ENCODE peak calls at places on chromosomes 4 and X, in nine cellular contexts. O is HFF-Myc, K is omental fat pad, F is heart right ventricle, V is MG63, H is A172, I is posterior vena cava, J is GM10248, T is AG10803. N is an unnamed sample.

GRCh38 chrX:368811-369562 is 17.7 kb downstream of the PPP2R3B start:
- DNase-seq in O (no peak), K (no peak), F (peak; percentile 55), V (peak; percentile 18), H (peak; percentile 76), I (no peak), J (no peak), T (peak; percentile 65), N (no peak)

GRCh38 chrX:14356401-14356800 is 172.9 kb upstream of the GLRA2 start:
- DNase-seq in O (no peak), K (no peak), F (no peak), V (no peak), H (no peak), I (no peak), J (no peak), T (peak; percentile 76), N (no peak)

GRCh38 chrX:140432328-140433025 is 72.4 kb downstream of the SOX3 start:
- DNase-seq in O (no peak), K (no peak), F (peak; percentile 21), V (peak; percentile 76), H (no peak), I (no peak), J (no peak), T (peak; percentile 75), N (no peak)

GRCh38 chr4:26346203-26346620 is 25.4 kb downstream of the RBPJ start:
- DNase-seq in O (no peak), K (no peak), F (peak; percentile 11), V (no peak), H (peak; percentile 94), I (no peak), J (no peak), T (peak; percentile 41), N (no peak)

GRCh38 chrX:13101439-13102139 is 57.2 kb upstream of the FAM9C start:
- DNase-seq in O (peak; percentile 66), K (no peak), F (peak; percentile 81), V (peak; percentile 78), H (peak; percentile 94), I (peak; percentile 89), J (no peak), T (peak; percentile 85), N (peak; percentile 90)

GRCh38 chrX:34275710-34276109 is 143.6 kb upstream of the FAM47A start:
- DNase-seq in O (no peak), K (no peak), F (no peak), V (no peak), H (no peak), I (no peak), J (no peak), T (no peak), N (no peak)

GRCh38 chr4:102308032-102308799 is 37.1 kb downstream of the SLC39A8 start:
- DNase-seq in O (no peak), K (no peak), F (no peak), V (no peak), H (no peak), I (no peak), J (no peak), T (peak; percentile 11), N (peak; percentile 30)

GRCh38 chr4:47274931-47275330 is 188.6 kb downstream of the COMMD8 start:
- DNase-seq in O (no peak), K (no peak), F (no peak), V (no peak), H (peak; percentile 13), I (no peak), J (no peak), T (no peak), N (no peak)

GRCh38 chr4:7299051-7299907 is 106.9 kb downstream of the SORCS2 start:
- DNase-seq in O (no peak), K (no peak), F (no peak), V (no peak), H (no peak), I (no peak), J (no peak), T (no peak), N (no peak)

GRCh38 chrX:118370921-118371624 is 25.2 kb downstream of the WDR44 start:
- DNase-seq in O (no peak), K (no peak), F (no peak), V (no peak), H (no peak), I (no peak), J (no peak), T (peak; percentile 57), N (no peak)

GRCh38 chr4:78155616-78156105 is 98.5 kb downstream of the FRAS1 start:
- DNase-seq in O (no peak), K (no peak), F (no peak), V (no peak), H (peak; percentile 15), I (no peak), J (no peak), T (peak; percentile 25), N (no peak)

GRCh38 chr4:123892997-123893745 is 496.6 kb downstream of the SPRY1 start:
- DNase-seq in O (no peak), K (no peak), F (no peak), V (no peak), H (no peak), I (no peak), J (no peak), T (peak; percentile 65), N (no peak)

GRCh38 chr4:142901166-142901662 is 55.1 kb upstream of the INPP4B start:
- DNase-seq in O (peak; percentile 7), K (no peak), F (no peak), V (peak; percentile 3), H (peak; percentile 6), I (no peak), J (no peak), T (no peak), N (no peak)

GRCh38 chr4:181933471-181933870 is 309.7 kb upstream of the TENM3 start:
- DNase-seq in O (no peak), K (no peak), F (no peak), V (no peak), H (no peak), I (no peak), J (no peak), T (no peak), N (no peak)

GRCh38 chr4:113823291-113823659 is 61.7 kb upstream of the CAMK2D start:
- DNase-seq in O (no peak), K (no peak), F (no peak), V (no peak), H (peak; percentile 5), I (no peak), J (peak; percentile 26), T (peak; percentile 43), N (no peak)

GRCh38 chrX:132614297-132614696 is 125.5 kb upstream of the MBNL3 start:
- DNase-seq in O (no peak), K (no peak), F (no peak), V (no peak), H (no peak), I (no peak), J (no peak), T (no peak), N (no peak)

GRCh38 chrX:2967998-2968909 is 38.1 kb upstream of the ARSH start:
- DNase-seq in O (no peak), K (no peak), F (peak; percentile 9), V (peak; percentile 54), H (peak; percentile 52), I (no peak), J (no peak), T (peak; percentile 50), N (peak; percentile 17)

GRCh38 chrX:32842053-32842452 is 369.3 kb downstream of the DMD start:
- DNase-seq in O (no peak), K (no peak), F (no peak), V (no peak), H (no peak), I (no peak), J (no peak), T (no peak), N (no peak)

GRCh38 chrX:110056419-110056818 is 53.5 kb downstream of the TMEM164 start:
- DNase-seq in O (no peak), K (no peak), F (no peak), V (no peak), H (no peak), I (no peak), J (no peak), T (no peak), N (no peak)

GRCh38 chr4:3451956-3452355 is 10.2 kb downstream of the HGFAC start:
- DNase-seq in O (peak; percentile 33), K (no peak), F (no peak), V (peak; percentile 38), H (no peak), I (no peak), J (no peak), T (peak; percentile 59), N (no peak)

GRCh38 chr4:121041307-121042090 is 30.8 kb downstream of the NDNF start:
- DNase-seq in O (no peak), K (no peak), F (no peak), V (no peak), H (no peak), I (no peak), J (no peak), T (no peak), N (no peak)

GRCh38 chr4:98674404-98675173 is 16.2 kb upstream of the TSPAN5 start:
- DNase-seq in O (no peak), K (no peak), F (no peak), V (no peak), H (no peak), I (no peak), J (no peak), T (no peak), N (no peak)

GRCh38 chr4:184384056-184384809 is 90.1 kb downstream of the IRF2 start:
- DNase-seq in O (peak; percentile 73), K (no peak), F (no peak), V (peak; percentile 7), H (peak; percentile 68), I (no peak), J (peak; percentile 46), T (peak; percentile 94), N (peak; percentile 30)

GRCh38 chrX:10633722-10634121 is 13.3 kb upstream of the MID1 start:
- DNase-seq in O (peak; percentile 64), K (no peak), F (peak; percentile 22), V (peak; percentile 78), H (peak; percentile 84), I (no peak), J (no peak), T (peak; percentile 82), N (peak; percentile 78)

GRCh38 chr4:89469930-89470375 is 162.4 kb upstream of the GPRIN3 start:
- DNase-seq in O (peak; percentile 93), K (no peak), F (no peak), V (peak; percentile 26), H (peak; percentile 92), I (no peak), J (no peak), T (peak; percentile 90), N (peak; percentile 60)

N was measured in NCI-H460.